ENCODE peak calls at places on chromosomes 5 and 9, in four cellular contexts. X, Q, L and V are unnamed samples.
A peak's percentile ranks its signal among the peaks of the same experiment; 100 is the strongest.

GRCh38 chr9:84121991-84122523 is 141.5 kb downstream of the RMI1 start:
- DNase-seq in X (no peak), Q (no peak), L (no peak), V (peak; percentile 79)

GRCh38 chr9:128636024-128636390 is 20.6 kb downstream of the DYNC2I2 start:
- DNase-seq in X (peak; percentile 89), Q (peak; percentile 74), L (no peak), V (no peak)

GRCh38 chr5:136457390-136458094 is 92.2 kb upstream of the TRPC7 start:
- DNase-seq in X (no peak), Q (no peak), L (no peak), V (no peak)

GRCh38 chr9:35904966-35905781 is 828 bp upstream of the HRCT1 start:
- DNase-seq in X (no peak), Q (peak; percentile 71), L (no peak), V (peak; percentile 65)

GRCh38 chr9:83512621-83513020 is 25.6 kb downstream of the FRMD3 start:
- DNase-seq in X (no peak), Q (no peak), L (no peak), V (no peak)

GRCh38 chr5:151737421-151737820 is 21.0 kb downstream of the ATOX1 start:
- DNase-seq in X (no peak), Q (no peak), L (no peak), V (no peak)

GRCh38 chr9:133889498-133890301 is 102.4 kb downstream of the VAV2 start:
- DNase-seq in X (peak; percentile 25), Q (peak; percentile 47), L (no peak), V (no peak)

GRCh38 chr5:95153581-95153980 is 131.3 kb downstream of the MCTP1 start:
- DNase-seq in X (no peak), Q (no peak), L (no peak), V (peak; percentile 11)

GRCh38 chr9:122128432-122129343 is 30.9 kb downstream of the NDUFA8 start:
- DNase-seq in X (no peak), Q (no peak), L (no peak), V (no peak)

GRCh38 chr5:128553747-128554146 is 15.7 kb upstream of the FBN2 start:
- DNase-seq in X (no peak), Q (no peak), L (no peak), V (no peak)

GRCh38 chr5:136012041-136012804 is 16.6 kb upstream of the TGFBI start:
- DNase-seq in X (peak; percentile 44), Q (peak; percentile 53), L (no peak), V (peak; percentile 78)

GRCh38 chr9:134212809-134213507 is 48.6 kb upstream of the RNU6ATAC start:
- DNase-seq in X (no peak), Q (no peak), L (no peak), V (no peak)

GRCh38 chr5:6468104-6468503 is 19.4 kb downstream of the UBE2QL1 start:
- DNase-seq in X (no peak), Q (no peak), L (no peak), V (no peak)

GRCh38 chr5:33180900-33181299 is 259.9 kb upstream of the TARS1 start:
- DNase-seq in X (peak; percentile 3), Q (peak; percentile 66), L (no peak), V (peak; percentile 57)

GRCh38 chr5:155027993-155028629 is 14.6 kb downstream of the KIF4B start:
- DNase-seq in X (peak; percentile 15), Q (peak; percentile 15), L (no peak), V (no peak)
- H3K4me2 ChIP-seq in X (no peak overlapping the region), Q (no peak overlapping the region), L (no peak overlapping the region), V (no peak overlapping the region)

GRCh38 chr9:101706929-101707328 is 31.5 kb downstream of the GRIN3A start:
- DNase-seq in X (no peak), Q (no peak), L (no peak), V (no peak)

GRCh38 chr9:101708855-101709254 is 29.6 kb downstream of the GRIN3A start:
- DNase-seq in X (no peak), Q (no peak), L (no peak), V (no peak)

GRCh38 chr9:101706261-101706798 is 32.1 kb downstream of the GRIN3A start:
- DNase-seq in X (no peak), Q (no peak), L (no peak), V (no peak)

GRCh38 chr9:101705135-101705661 is 33.2 kb downstream of the GRIN3A start:
- DNase-seq in X (no peak), Q (peak; percentile 30), L (no peak), V (no peak)

DNA sequence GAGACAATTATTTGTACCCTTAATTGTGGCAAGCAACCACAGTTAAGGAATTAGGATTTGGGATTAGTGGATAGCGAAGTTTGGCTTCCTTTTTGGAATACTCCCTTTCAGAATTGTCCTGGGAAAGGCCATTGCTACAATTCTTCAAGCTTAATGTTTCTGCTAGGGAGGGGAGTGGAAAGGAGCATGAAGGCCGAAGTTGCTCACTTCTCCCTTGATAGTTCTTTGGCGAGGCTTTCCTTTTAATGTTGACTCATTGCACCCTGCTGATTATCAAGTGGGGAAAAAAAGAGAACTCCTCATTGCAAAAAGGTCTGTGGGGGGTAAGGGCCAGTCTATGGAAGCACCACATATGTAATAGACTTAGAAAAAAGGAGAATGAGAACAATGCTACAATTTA is 30.7 kb downstream of the GRIN3A start:
- DNase-seq in X (no peak), Q (no peak), L (no peak), V (no peak)
- TF ChIP-seq CTCF in X (no peak), Q (no peak), L (no peak), V (no peak)

GRCh38 chr5:67676863-67677262 is 480.3 kb upstream of the CD180 start:
- DNase-seq in X (no peak), Q (no peak), L (no peak), V (no peak)

GRCh38 chr5:67674256-67674655 is 477.7 kb upstream of the CD180 start:
- DNase-seq in X (no peak), Q (no peak), L (no peak), V (no peak)

GRCh38 chr5:67672633-67673032 is 476.0 kb upstream of the CD180 start:
- DNase-seq in X (no peak), Q (no peak), L (no peak), V (peak; percentile 34)

GRCh38 chr5:67673618-67674017 is 477.0 kb upstream of the CD180 start:
- DNase-seq in X (no peak), Q (no peak), L (no peak), V (no peak)

DNA sequence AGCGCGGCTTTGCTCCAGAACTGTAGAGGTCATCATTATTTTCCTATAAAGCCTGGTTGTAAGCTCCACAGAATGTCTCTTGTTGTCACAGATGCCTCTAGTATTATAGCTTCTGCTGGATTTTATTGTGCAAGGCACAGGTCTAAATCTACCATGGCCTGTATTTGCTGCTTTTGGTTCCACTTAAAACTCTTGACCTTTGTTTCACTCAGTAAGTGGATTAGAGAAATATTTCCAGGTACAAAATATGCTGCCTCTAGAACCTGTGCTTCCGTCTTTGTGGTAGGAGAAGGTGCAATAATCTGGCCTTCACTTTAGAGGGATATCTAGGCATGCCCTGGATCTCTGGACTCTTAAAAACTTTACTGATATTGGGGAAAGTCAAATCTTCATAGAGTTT is 476.6 kb upstream of the CD180 start:
- DNase-seq in X (no peak), Q (no peak), L (no peak), V (no peak)
- H3K4me1 ChIP-seq in X (no peaks in the 10 kb centered on the region), Q (no peaks in the 10 kb centered on the region), L (no peaks in the 10 kb centered on the region), V (no peaks in the 10 kb centered on the region)

GRCh38 chr9:5188060-5188707 is 2.7 kb upstream of the INSL6 start:
- DNase-seq in X (no peak), Q (no peak), L (no peak), V (no peak)

GRCh38 chr9:5184776-5185175 is 663 bp downstream of the INSL6 start:
- DNase-seq in X (no peak), Q (no peak), L (no peak), V (no peak)

GRCh38 chr9:5186416-5187169 is 1.2 kb upstream of the INSL6 start:
- DNase-seq in X (peak; percentile 65), Q (peak; percentile 71), L (peak; percentile 35), V (peak; percentile 64)

GRCh38 chr9:5185220-5185840 is at the start of gene INSL6:
- DNase-seq in X (no peak), Q (no peak), L (no peak), V (no peak)
- H3K4me2 ChIP-seq in X (peak within 1 kb of the TSS; percentile 5), Q (peak within 1 kb of the TSS; percentile 43), L (no peak within 1 kb of the TSS), V (no peak within 1 kb of the TSS)

DNA sequence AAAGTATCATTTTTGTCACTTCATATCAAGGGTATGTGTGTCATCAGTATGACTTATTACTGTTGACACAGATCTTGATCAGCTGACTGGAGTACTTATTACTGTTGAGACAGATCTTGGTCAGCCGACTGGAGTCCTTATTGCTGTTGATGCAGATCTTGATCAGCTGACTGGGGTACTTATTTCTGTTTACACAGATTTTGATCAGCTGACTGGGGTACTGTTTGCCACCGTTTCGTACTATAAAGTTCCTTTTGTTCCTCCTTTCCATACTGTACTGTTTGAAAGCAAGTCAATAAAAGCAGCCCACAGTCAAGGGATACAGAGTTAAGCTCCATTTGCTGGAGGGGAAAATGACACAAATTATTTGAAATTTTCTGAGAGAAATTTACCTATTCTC is 347.3 kb downstream of the CDH12 start:
- DNase-seq in X (no peak), Q (no peak), L (no peak), V (no peak)
- TF ChIP-seq CTCF in X (no peak), Q (no peak), L (no peak), V (no peak)

GRCh38 chr5:132489871-132490483 is 596 bp downstream of the IRF1 start:
- DNase-seq in X (peak; percentile 43), Q (peak; percentile 22), L (peak; percentile 74), V (peak; percentile 60)
- H3K4me1 ChIP-seq in X (peaks cover 30% of the 10 kb centered on the region), Q (peaks cover 29% of the 10 kb centered on the region), L (peaks cover 34% of the 10 kb centered on the region), V (peaks cover 22% of the 10 kb centered on the region)

GRCh38 chr5:141135718-141136266 is 786 bp downstream of the PCDHB5 start:
- DNase-seq in X (no peak), Q (no peak), L (no peak), V (no peak)
- H3K4me2 ChIP-seq in X (peak overlapping the region; percentile 31), Q (no peak overlapping the region), L (no peak overlapping the region), V (no peak overlapping the region)

DNA sequence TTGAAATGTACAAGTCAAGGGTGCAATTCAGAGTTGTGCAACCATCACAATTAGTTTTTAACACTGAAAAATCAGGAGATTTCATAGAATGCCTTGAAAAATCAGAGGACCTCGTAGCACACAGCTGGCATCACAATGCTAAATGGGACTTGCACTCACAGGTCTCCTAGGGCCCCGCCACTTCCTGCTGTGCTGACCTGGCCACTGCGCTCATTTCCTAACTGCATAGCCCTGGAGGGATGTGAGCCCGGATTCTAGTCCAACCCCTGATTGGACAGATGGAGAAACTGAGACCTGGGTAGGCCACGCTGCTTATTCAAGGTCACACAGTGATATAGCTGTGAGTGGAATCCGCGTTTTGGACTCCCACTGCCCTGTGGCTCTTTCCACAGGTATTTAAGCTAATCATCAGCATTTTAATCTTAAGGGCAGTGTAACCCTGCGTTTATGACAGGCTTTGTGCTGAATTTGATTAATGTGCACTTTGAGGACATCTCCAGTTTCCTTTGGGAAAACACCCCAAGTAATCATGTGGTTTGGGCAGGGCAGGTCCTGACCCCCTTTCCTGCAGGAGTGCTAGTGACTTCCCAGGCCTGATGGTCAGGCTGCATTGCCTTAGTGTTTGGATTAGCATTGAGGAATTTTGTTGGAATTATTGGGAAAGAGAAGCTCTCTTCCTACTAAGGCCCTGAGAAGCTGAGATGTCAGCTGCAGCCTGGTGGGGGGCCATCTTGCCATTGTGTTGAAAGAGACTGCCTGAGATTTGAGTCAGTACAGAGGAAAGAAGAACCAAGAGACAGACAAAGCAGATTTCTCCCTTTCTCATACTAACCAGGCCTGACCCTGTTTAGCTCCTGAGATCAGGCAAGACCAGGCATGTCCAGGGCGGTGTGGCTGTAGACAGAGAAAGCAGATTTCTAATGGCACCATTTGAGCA is 36.2 kb downstream of the STC2 start:
- DNase-seq in X (no peak), Q (no peak), L (no peak), V (peak; percentile 23)
- TF ChIP-seq CTCF in X (no peak), Q (no peak), L (no peak), V (no peak)